ENCODE peak calls at places on chromosomes 1 and 21, in five cellular contexts. One of them, this sample, is unnamed.

GRCh38 chr21:37072239-37072987 is 458 bp downstream of the PIGP start:
- DNase-seq in AG04450: no peak
- DNase-seq in choroid plexus epithelial cell: peak
- DNase-seq in Calu3: peak
- DNase-seq in cardiac fibroblast: no peak
- DNase-seq in this sample: peak

GRCh38 chr1:247266053-247266452 is 10.2 kb downstream of the VN1R5 start:
- DNase-seq in AG04450: no peak
- DNase-seq in choroid plexus epithelial cell: peak
- DNase-seq in Calu3: no peak
- DNase-seq in cardiac fibroblast: no peak
- DNase-seq in this sample: peak

GRCh38 chr1:3702528-3702927 is 49.7 kb upstream of the CCDC27 start:
- DNase-seq in AG04450: no peak
- DNase-seq in choroid plexus epithelial cell: no peak
- DNase-seq in Calu3: no peak
- DNase-seq in cardiac fibroblast: no peak
- DNase-seq in this sample: no peak

GRCh38 chr1:248853668-248854375 is 5.1 kb downstream of the ZNF692 start:
- DNase-seq in AG04450: no peak
- DNase-seq in choroid plexus epithelial cell: no peak
- DNase-seq in Calu3: no peak
- DNase-seq in cardiac fibroblast: no peak
- DNase-seq in this sample: no peak

GRCh38 chr1:204714861-204715511 is 29.4 kb upstream of the LRRN2 start:
- DNase-seq in AG04450: no peak
- DNase-seq in choroid plexus epithelial cell: peak
- DNase-seq in Calu3: no peak
- DNase-seq in cardiac fibroblast: no peak
- DNase-seq in this sample: no peak

GRCh38 chr1:153390938-153391710 is at the start of gene S100A8:
- DNase-seq in AG04450: no peak
- DNase-seq in choroid plexus epithelial cell: no peak
- DNase-seq in Calu3: no peak
- DNase-seq in cardiac fibroblast: no peak
- DNase-seq in this sample: peak

GRCh38 chr1:167169642-167170041 is 51.0 kb upstream of the POU2F1 start:
- DNase-seq in AG04450: no peak
- DNase-seq in choroid plexus epithelial cell: no peak
- DNase-seq in Calu3: no peak
- DNase-seq in cardiac fibroblast: no peak
- DNase-seq in this sample: no peak

GRCh38 chr1:100628631-100629081 is 90.7 kb downstream of the GPR88 start:
- DNase-seq in AG04450: no peak
- DNase-seq in choroid plexus epithelial cell: no peak
- DNase-seq in Calu3: no peak
- DNase-seq in cardiac fibroblast: no peak
- DNase-seq in this sample: no peak

GRCh38 chr1:92929461-92929860 is 31.8 kb downstream of the DIPK1A start:
- DNase-seq in AG04450: no peak
- DNase-seq in choroid plexus epithelial cell: no peak
- DNase-seq in Calu3: no peak
- DNase-seq in cardiac fibroblast: no peak
- DNase-seq in this sample: no peak

GRCh38 chr21:38310619-38311018 is 53.8 kb downstream of the KCNJ15 start:
- DNase-seq in AG04450: no peak
- DNase-seq in choroid plexus epithelial cell: peak
- DNase-seq in Calu3: no peak
- DNase-seq in cardiac fibroblast: peak
- DNase-seq in this sample: peak

GRCh38 chr21:43361127-43361492 is 65.8 kb downstream of the SIK1 start:
- DNase-seq in AG04450: no peak
- DNase-seq in choroid plexus epithelial cell: peak
- DNase-seq in Calu3: no peak
- DNase-seq in cardiac fibroblast: no peak
- DNase-seq in this sample: no peak

GRCh38 chr1:34657849-34658248 is 97.0 kb upstream of the GJB5 start:
- DNase-seq in AG04450: no peak
- DNase-seq in choroid plexus epithelial cell: no peak
- DNase-seq in Calu3: no peak
- DNase-seq in cardiac fibroblast: no peak
- DNase-seq in this sample: no peak

GRCh38 chr1:54290443-54291184 is 90.6 kb downstream of the MRPL37 start:
- DNase-seq in AG04450: no peak
- DNase-seq in choroid plexus epithelial cell: peak
- DNase-seq in Calu3: no peak
- DNase-seq in cardiac fibroblast: peak
- DNase-seq in this sample: peak

GRCh38 chr1:111585461-111586100 is 34.0 kb upstream of the RAP1A start:
- DNase-seq in AG04450: no peak
- DNase-seq in choroid plexus epithelial cell: no peak
- DNase-seq in Calu3: no peak
- DNase-seq in cardiac fibroblast: no peak
- DNase-seq in this sample: no peak

GRCh38 chr21:34630536-34631143 is 15.7 kb upstream of the RCAN1 start:
- DNase-seq in AG04450: no peak
- DNase-seq in choroid plexus epithelial cell: peak
- DNase-seq in Calu3: peak
- DNase-seq in cardiac fibroblast: peak
- DNase-seq in this sample: peak

GRCh38 chr21:42848932-42849758 is 30.2 kb downstream of the WDR4 start:
- DNase-seq in AG04450: no peak
- DNase-seq in choroid plexus epithelial cell: no peak
- DNase-seq in Calu3: no peak
- DNase-seq in cardiac fibroblast: no peak
- DNase-seq in this sample: no peak

GRCh38 chr21:43574741-43575465 is 84.4 kb downstream of the HSF2BP start:
- DNase-seq in AG04450: no peak
- DNase-seq in choroid plexus epithelial cell: no peak
- DNase-seq in Calu3: no peak
- DNase-seq in cardiac fibroblast: no peak
- DNase-seq in this sample: no peak

GRCh38 chr1:239944666-239945065 is 147.0 kb upstream of the FMN2 start:
- DNase-seq in AG04450: no peak
- DNase-seq in choroid plexus epithelial cell: no peak
- DNase-seq in Calu3: no peak
- DNase-seq in cardiac fibroblast: no peak
- DNase-seq in this sample: no peak

GRCh38 chr1:200343874-200344273 is 66.0 kb downstream of the ZNF281 start:
- DNase-seq in AG04450: no peak
- DNase-seq in choroid plexus epithelial cell: no peak
- DNase-seq in Calu3: no peak
- DNase-seq in cardiac fibroblast: no peak
- DNase-seq in this sample: no peak

GRCh38 chr1:202144510-202145324 is at the start of gene ARL8A:
- DNase-seq in AG04450: no peak
- DNase-seq in choroid plexus epithelial cell: no peak
- DNase-seq in Calu3: peak
- DNase-seq in cardiac fibroblast: peak
- DNase-seq in this sample: no peak

DNA sequence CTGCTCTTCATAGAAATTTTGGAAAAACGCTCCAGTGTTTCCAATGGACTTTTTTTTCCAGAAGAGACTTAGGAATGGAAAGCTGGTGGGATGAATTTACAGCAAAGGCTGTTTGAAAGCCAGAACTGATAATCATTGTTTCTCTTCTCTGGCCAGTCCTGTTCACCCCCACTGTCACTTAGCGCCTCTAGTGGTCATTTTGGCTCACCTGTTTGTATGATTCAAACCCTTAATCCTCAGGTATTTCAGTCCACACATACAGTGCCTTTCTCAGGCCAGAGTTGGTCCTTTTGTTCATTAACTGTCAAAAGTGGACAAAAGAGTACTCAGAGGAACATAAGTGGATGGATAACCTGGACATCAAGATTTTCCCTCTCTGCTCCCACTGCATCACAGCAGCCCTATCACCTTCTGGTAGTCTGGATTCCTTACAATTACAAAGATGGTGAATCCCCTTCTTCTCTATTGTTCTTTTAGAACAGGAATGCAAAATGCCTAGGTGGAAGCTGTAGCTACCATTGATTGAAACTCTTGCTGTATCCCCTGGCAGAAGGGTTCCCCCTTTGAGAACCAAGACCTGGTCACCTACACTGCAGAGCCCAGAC is 177.6 kb upstream of the OLFM3 start:
- DNase-seq in AG04450: no peak
- DNase-seq in choroid plexus epithelial cell: no peak
- DNase-seq in Calu3: no peak
- DNase-seq in cardiac fibroblast: no peak
- DNase-seq in this sample: no peak
- TF ChIP-seq CTCF in AG04450: peak
- TF ChIP-seq CTCF in choroid plexus epithelial cell: peak
- TF ChIP-seq CTCF in Calu3: no peak
- TF ChIP-seq CTCF in cardiac fibroblast: no peak
- TF ChIP-seq CTCF in this sample: no peak

GRCh38 chr1:67894981-67895735 is 61.9 kb upstream of the GNG12 start:
- DNase-seq in AG04450: no peak
- DNase-seq in choroid plexus epithelial cell: no peak
- DNase-seq in Calu3: no peak
- DNase-seq in cardiac fibroblast: no peak
- DNase-seq in this sample: no peak

GRCh38 chr1:67898033-67898726 is 64.9 kb upstream of the GNG12 start:
- DNase-seq in AG04450: no peak
- DNase-seq in choroid plexus epithelial cell: peak
- DNase-seq in Calu3: no peak
- DNase-seq in cardiac fibroblast: no peak
- DNase-seq in this sample: no peak

GRCh38 chr1:67897270-67897949 is 64.1 kb upstream of the GNG12 start:
- DNase-seq in AG04450: no peak
- DNase-seq in choroid plexus epithelial cell: peak
- DNase-seq in Calu3: peak
- DNase-seq in cardiac fibroblast: peak
- DNase-seq in this sample: peak

GRCh38 chr1:67893126-67893495 is 59.8 kb upstream of the GNG12 start:
- DNase-seq in AG04450: no peak
- DNase-seq in choroid plexus epithelial cell: no peak
- DNase-seq in Calu3: no peak
- DNase-seq in cardiac fibroblast: no peak
- DNase-seq in this sample: no peak

DNA sequence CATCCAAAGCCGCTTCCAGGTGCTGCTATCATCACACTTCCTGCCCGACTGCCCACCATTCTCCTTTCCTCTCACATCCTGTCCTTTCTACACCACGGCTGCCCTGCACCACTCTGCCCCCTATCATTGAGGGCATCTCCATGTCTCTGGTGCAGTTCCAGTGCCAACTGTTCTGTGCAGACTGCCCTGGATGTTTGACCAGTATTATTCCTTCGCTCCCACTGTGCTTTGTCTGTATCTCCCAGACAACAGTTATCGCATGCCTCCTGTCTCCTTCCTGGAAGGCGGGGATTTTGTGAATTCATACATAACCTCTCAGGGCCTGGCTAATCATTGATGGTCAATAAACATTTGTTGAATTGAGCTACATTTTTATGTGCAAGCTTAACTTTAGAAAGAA is 63.6 kb upstream of the GNG12 start:
- DNase-seq in AG04450: no peak
- DNase-seq in choroid plexus epithelial cell: no peak
- DNase-seq in Calu3: peak
- DNase-seq in cardiac fibroblast: no peak
- DNase-seq in this sample: no peak
- TF ChIP-seq CTCF in AG04450: no peak
- TF ChIP-seq CTCF in choroid plexus epithelial cell: no peak
- TF ChIP-seq CTCF in Calu3: no peak
- TF ChIP-seq CTCF in cardiac fibroblast: no peak
- TF ChIP-seq CTCF in this sample: no peak

DNA sequence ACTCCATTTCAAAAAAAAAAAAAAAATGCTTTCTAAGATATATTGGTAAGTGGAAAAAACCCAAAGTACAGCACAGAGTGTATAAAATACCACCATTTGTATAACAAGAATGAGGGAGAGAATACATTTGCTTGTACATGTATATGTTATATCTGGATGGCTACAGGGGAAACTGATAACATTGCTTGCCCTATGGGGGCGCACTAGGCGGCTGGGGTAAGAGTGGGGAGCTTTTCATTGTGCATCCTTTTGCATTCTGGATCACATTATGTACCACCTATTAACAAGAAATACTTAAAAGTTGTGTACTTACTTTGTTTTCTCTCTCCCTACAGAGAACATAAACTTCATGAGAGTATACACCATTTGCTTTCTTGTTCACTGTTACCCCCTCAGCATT is 28.6 kb upstream of the OPRD1 start:
- DNase-seq in AG04450: no peak
- DNase-seq in choroid plexus epithelial cell: no peak
- DNase-seq in Calu3: no peak
- DNase-seq in cardiac fibroblast: no peak
- DNase-seq in this sample: no peak
- TF ChIP-seq CTCF in AG04450: no peak
- TF ChIP-seq CTCF in choroid plexus epithelial cell: no peak
- TF ChIP-seq CTCF in Calu3: no peak
- TF ChIP-seq CTCF in cardiac fibroblast: no peak
- TF ChIP-seq CTCF in this sample: no peak

GRCh38 chr21:46636550-46637289 is 1.2 kb downstream of the PRMT2 start:
- DNase-seq in AG04450: no peak
- DNase-seq in choroid plexus epithelial cell: no peak
- DNase-seq in Calu3: no peak
- DNase-seq in cardiac fibroblast: no peak
- DNase-seq in this sample: no peak

GRCh38 chr21:46637952-46638746 is 2.7 kb downstream of the PRMT2 start:
- DNase-seq in AG04450: no peak
- DNase-seq in choroid plexus epithelial cell: no peak
- DNase-seq in Calu3: no peak
- DNase-seq in cardiac fibroblast: no peak
- DNase-seq in this sample: no peak

GRCh38 chr21:46641656-46642055 is 6.2 kb downstream of the PRMT2 start:
- DNase-seq in AG04450: no peak
- DNase-seq in choroid plexus epithelial cell: no peak
- DNase-seq in Calu3: no peak
- DNase-seq in cardiac fibroblast: no peak
- DNase-seq in this sample: no peak

GRCh38 chr21:46636181-46636512 is 673 bp downstream of the PRMT2 start:
- DNase-seq in AG04450: no peak
- DNase-seq in choroid plexus epithelial cell: no peak
- DNase-seq in Calu3: no peak
- DNase-seq in cardiac fibroblast: no peak
- DNase-seq in this sample: no peak

DNA sequence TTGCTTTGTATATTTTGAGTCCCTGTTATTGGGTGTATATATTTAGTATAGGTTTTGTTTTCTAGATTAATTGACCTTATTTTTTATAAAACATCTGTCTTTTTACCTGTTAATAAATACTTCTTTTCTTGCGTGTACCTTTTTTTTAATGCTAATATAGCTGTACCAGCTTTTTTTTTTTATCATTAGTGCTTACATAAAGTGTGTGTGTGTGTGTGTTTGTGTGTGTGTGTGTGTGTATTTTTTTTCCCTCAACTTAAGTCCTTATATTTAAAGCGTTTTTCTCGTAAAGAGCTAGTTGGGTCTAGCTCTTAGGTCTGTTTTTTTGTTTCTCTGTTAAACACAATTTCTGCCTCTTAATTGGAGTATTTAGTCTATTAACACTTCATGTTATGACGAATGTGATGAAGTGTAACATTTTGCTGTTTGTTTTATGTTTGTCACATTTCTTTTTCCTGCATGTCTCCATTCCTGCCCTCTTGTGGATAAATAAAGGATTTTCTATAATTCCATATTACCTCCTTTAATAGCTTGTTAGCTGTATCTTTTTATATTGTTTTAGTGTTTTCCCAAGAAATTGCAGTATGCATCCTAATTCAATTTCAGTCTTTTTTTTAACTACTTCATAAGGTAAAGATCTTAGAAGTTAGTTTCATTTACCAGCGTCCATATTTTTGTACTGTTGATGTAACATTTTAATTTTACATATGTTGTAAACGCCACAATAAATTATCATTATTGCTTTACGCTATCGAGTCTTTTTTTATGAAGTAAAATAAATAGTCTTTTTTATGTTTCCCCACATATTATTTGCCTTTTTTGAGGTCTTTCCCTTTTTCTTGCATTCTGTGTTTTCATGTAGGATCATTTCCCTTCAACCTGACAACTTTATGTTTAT is 4.3 kb downstream of the PRMT2 start:
- DNase-seq in AG04450: no peak
- DNase-seq in choroid plexus epithelial cell: peak
- DNase-seq in Calu3: no peak
- DNase-seq in cardiac fibroblast: peak
- DNase-seq in this sample: peak
- TF ChIP-seq CTCF in AG04450: peak
- TF ChIP-seq CTCF in choroid plexus epithelial cell: peak
- TF ChIP-seq CTCF in Calu3: no peak
- TF ChIP-seq CTCF in cardiac fibroblast: peak
- TF ChIP-seq CTCF in this sample: peak